ENCODE peak calls at places on chromosomes 12 and 14, in five cellular contexts. One of them, this sample, is unnamed.

GRCh38 chr12:77968571-77968970 is 137.9 kb downstream of the NAV3 start:
- DNase-seq in HepG2: no peak
- DNase-seq in H1: no peak
- DNase-seq in GM12878: no peak
- DNase-seq in HCT116: no peak
- DNase-seq in this sample: no peak

GRCh38 chr14:65847065-65847847 is 434.7 kb downstream of the FUT8 start:
- DNase-seq in HCT116: no peak
- DNase-seq in H1: no peak
- DNase-seq in GM12878: peak
- DNase-seq in HepG2: no peak
- DNase-seq in this sample: peak

GRCh38 chr14:80634106-80634758 is 307.3 kb downstream of the CEP128 start:
- DNase-seq in HCT116: no peak
- DNase-seq in HepG2: no peak
- DNase-seq in GM12878: no peak
- DNase-seq in H1: no peak
- DNase-seq in this sample: no peak

GRCh38 chr14:75184447-75184846 is 8.0 kb upstream of the TMED10 start:
- DNase-seq in HepG2: no peak
- DNase-seq in HCT116: no peak
- DNase-seq in H1: no peak
- DNase-seq in GM12878: peak
- DNase-seq in this sample: no peak

GRCh38 chr14:77238996-77239395 is 32.0 kb downstream of the NGB start:
- DNase-seq in GM12878: no peak
- DNase-seq in HCT116: no peak
- DNase-seq in HepG2: no peak
- DNase-seq in H1: no peak
- DNase-seq in this sample: peak

GRCh38 chr14:77037886-77038511 is 9.5 kb upstream of the IRF2BPL start:
- DNase-seq in H1: peak
- DNase-seq in HepG2: no peak
- DNase-seq in HCT116: no peak
- DNase-seq in GM12878: no peak
- DNase-seq in this sample: no peak

GRCh38 chr12:110135806-110136205 is 11.6 kb downstream of the IFT81 start:
- DNase-seq in H1: no peak
- DNase-seq in HCT116: no peak
- DNase-seq in GM12878: no peak
- DNase-seq in HepG2: no peak
- DNase-seq in this sample: no peak

GRCh38 chr12:14326699-14327098 is 38.8 kb upstream of the ATF7IP start:
- DNase-seq in H1: no peak
- DNase-seq in HepG2: no peak
- DNase-seq in HCT116: no peak
- DNase-seq in GM12878: no peak
- DNase-seq in this sample: no peak

GRCh38 chr14:60722163-60722835 is 1.9 kb downstream of the SIX4 start:
- DNase-seq in HepG2: peak
- DNase-seq in H1: peak
- DNase-seq in HCT116: no peak
- DNase-seq in GM12878: no peak
- DNase-seq in this sample: peak

GRCh38 chr12:80716711-80717469 is at the start of gene MYF5:
- DNase-seq in GM12878: no peak
- DNase-seq in HCT116: no peak
- DNase-seq in HepG2: no peak
- DNase-seq in H1: no peak
- DNase-seq in this sample: no peak

GRCh38 chr14:49870908-49871307 is 18.3 kb upstream of the NEMF start:
- DNase-seq in HCT116: no peak
- DNase-seq in H1: no peak
- DNase-seq in GM12878: no peak
- DNase-seq in HepG2: no peak
- DNase-seq in this sample: no peak

GRCh38 chr12:104154806-104155205 is 16.8 kb upstream of the NFYB start:
- DNase-seq in H1: no peak
- DNase-seq in HepG2: no peak
- DNase-seq in HCT116: no peak
- DNase-seq in GM12878: no peak
- DNase-seq in this sample: no peak

GRCh38 chr14:92340938-92341337 is 18.0 kb downstream of the SLC24A4 start:
- DNase-seq in GM12878: no peak
- DNase-seq in H1: no peak
- DNase-seq in HepG2: no peak
- DNase-seq in HCT116: no peak
- DNase-seq in this sample: no peak

GRCh38 chr14:102692334-102692733 is 84.9 kb upstream of the TRAF3 start:
- DNase-seq in HCT116: no peak
- DNase-seq in H1: no peak
- DNase-seq in HepG2: no peak
- DNase-seq in GM12878: no peak
- DNase-seq in this sample: no peak

GRCh38 chr14:54366726-54367707 is 29.8 kb upstream of the CDKN3 start:
- DNase-seq in H1: peak
- DNase-seq in HCT116: peak
- DNase-seq in HepG2: peak
- DNase-seq in GM12878: no peak
- DNase-seq in this sample: peak

GRCh38 chr12:52826611-52827498 is 7.3 kb downstream of the KRT79 start:
- DNase-seq in GM12878: no peak
- DNase-seq in H1: no peak
- DNase-seq in HCT116: no peak
- DNase-seq in HepG2: peak
- DNase-seq in this sample: no peak

GRCh38 chr14:72869407-72870329 is 24.2 kb downstream of the DPF3 start:
- DNase-seq in GM12878: no peak
- DNase-seq in HepG2: no peak
- DNase-seq in H1: no peak
- DNase-seq in HCT116: no peak
- DNase-seq in this sample: peak

GRCh38 chr12:3607039-3607719 is 116.2 kb downstream of the PRMT8 start:
- DNase-seq in HepG2: no peak
- DNase-seq in HCT116: no peak
- DNase-seq in GM12878: no peak
- DNase-seq in H1: no peak
- DNase-seq in this sample: no peak

GRCh38 chr12:101490286-101490920 is 15.3 kb downstream of the SPIC start:
- DNase-seq in GM12878: no peak
- DNase-seq in HCT116: peak
- DNase-seq in H1: peak
- DNase-seq in HepG2: peak
- DNase-seq in this sample: peak

GRCh38 chr14:54763761-54764160 is 138.9 kb downstream of the GCH1 start:
- DNase-seq in H1: no peak
- DNase-seq in HepG2: no peak
- DNase-seq in HCT116: no peak
- DNase-seq in GM12878: no peak
- DNase-seq in this sample: no peak

GRCh38 chr14:55938249-55938791 is 179.9 kb upstream of the PELI2 start:
- DNase-seq in GM12878: no peak
- DNase-seq in HCT116: no peak
- DNase-seq in H1: no peak
- DNase-seq in HepG2: no peak
- DNase-seq in this sample: no peak

GRCh38 chr12:124453419-124454351 is 113.7 kb downstream of the NCOR2 start:
- DNase-seq in HepG2: no peak
- DNase-seq in H1: no peak
- DNase-seq in HCT116: peak
- DNase-seq in GM12878: peak
- DNase-seq in this sample: no peak

GRCh38 chr12:62933220-62933870 is 1.6 kb downstream of the PPM1H start:
- DNase-seq in HepG2: peak
- DNase-seq in GM12878: no peak
- DNase-seq in H1: peak
- DNase-seq in HCT116: no peak
- DNase-seq in this sample: peak

GRCh38 chr12:643478-644292 is 19.6 kb downstream of the NINJ2 start:
- DNase-seq in GM12878: no peak
- DNase-seq in HCT116: no peak
- DNase-seq in H1: no peak
- DNase-seq in HepG2: no peak
- DNase-seq in this sample: peak

GRCh38 chr12:57889541-57889989 is 43.0 kb upstream of the CTDSP2 start:
- DNase-seq in HCT116: no peak
- DNase-seq in HepG2: no peak
- DNase-seq in H1: no peak
- DNase-seq in GM12878: no peak
- DNase-seq in this sample: no peak

GRCh38 chr12:82730832-82731497 is 44.3 kb downstream of the TMTC2 start:
- DNase-seq in HepG2: peak
- DNase-seq in HCT116: no peak
- DNase-seq in H1: no peak
- DNase-seq in GM12878: no peak
- DNase-seq in this sample: no peak

GRCh38 chr12:12823811-12824210 is 10.7 kb downstream of the DDX47 start:
- DNase-seq in HepG2: no peak
- DNase-seq in H1: no peak
- DNase-seq in HCT116: no peak
- DNase-seq in GM12878: no peak
- DNase-seq in this sample: no peak

DNA sequence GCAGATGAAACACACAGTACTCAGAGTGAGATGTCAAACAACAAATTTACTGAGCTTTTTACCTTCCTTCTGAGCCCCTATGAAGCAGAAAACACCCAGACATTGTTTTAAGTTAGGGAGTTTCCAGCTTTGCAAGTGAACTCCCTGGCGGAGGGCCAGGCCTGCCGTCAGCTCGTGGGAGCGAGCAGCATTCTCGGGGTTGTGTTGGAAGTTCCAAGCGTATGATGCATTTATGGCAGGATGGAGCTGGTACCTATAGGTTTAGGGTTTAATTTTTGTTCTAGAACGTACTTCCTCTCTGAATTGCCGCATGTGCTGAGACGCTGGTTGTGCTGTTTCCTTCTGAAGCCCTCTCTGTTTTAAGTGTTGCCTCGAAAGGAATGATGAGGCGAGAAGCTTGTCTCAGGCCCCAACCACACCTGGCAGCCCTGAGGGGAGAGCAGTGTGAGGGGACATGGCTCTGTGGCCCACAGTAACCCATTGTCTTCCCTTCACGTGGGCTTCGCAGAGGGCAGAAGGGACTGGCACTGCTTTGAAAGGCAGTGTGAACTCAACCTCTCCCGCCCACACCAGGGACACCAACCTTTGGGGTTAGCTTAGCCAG is 76.6 kb downstream of the SSPN start:
- DNase-seq in GM12878: peak
- DNase-seq in H1: no peak
- DNase-seq in HepG2: no peak
- DNase-seq in HCT116: no peak
- DNase-seq in this sample: peak
- TF ChIP-seq SRF in GM12878: no peak
- TF ChIP-seq SRF in H1: no peak
- TF ChIP-seq SRF in HepG2: no peak
- TF ChIP-seq SRF in HCT116: no peak
- TF ChIP-seq SRF in this sample: no peak

DNA sequence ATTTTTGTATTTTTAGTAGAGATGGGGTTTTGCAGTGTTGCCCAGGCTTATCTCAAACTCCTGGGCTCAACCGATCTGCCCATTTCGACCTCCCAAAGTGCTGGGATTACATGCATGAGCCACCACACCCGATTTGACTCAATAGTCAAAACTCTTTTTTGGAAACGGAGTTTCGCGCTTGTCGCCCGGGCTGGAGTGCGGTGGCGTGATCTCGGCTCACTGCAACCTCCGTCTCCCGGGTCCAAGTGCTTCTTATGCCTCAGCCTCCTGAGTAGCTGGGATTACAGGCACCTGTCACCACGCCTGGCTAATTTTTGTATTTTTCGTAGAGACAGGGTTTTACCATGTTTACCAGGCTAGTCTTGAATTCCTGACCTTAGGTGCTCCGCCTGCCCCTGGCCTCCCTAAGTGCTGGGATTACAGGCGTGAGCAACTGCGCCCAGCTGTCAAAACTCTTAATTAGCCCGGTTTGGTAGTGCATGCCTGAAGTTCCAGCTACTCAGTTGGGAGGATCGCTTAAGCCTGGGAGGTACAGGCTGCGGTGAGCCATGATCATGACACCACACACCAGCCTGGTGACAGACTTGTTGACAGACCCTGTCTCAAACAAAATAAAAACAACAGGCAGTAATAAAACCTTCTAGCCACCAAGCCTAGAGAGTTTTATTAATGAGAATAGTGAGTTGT is 12.4 kb downstream of the MED21 start:
- DNase-seq in GM12878: no peak
- DNase-seq in HCT116: no peak
- DNase-seq in H1: no peak
- DNase-seq in HepG2: no peak
- DNase-seq in this sample: no peak
- TF ChIP-seq SRF in GM12878: no peak
- TF ChIP-seq SRF in HCT116: no peak
- TF ChIP-seq SRF in H1: no peak
- TF ChIP-seq SRF in HepG2: no peak
- TF ChIP-seq SRF in this sample: no peak

GRCh38 chr12:94845110-94845509 is 158.4 kb downstream of the NDUFA12 start:
- DNase-seq in HepG2: no peak
- DNase-seq in GM12878: no peak
- DNase-seq in H1: no peak
- DNase-seq in HCT116: no peak
- DNase-seq in this sample: no peak

GRCh38 chr12:94841904-94842610 is 161.4 kb downstream of the NDUFA12 start:
- DNase-seq in HCT116: no peak
- DNase-seq in HepG2: no peak
- DNase-seq in GM12878: no peak
- DNase-seq in H1: no peak
- DNase-seq in this sample: no peak

GRCh38 chr12:94848966-94849365 is 154.5 kb downstream of the NDUFA12 start:
- DNase-seq in H1: no peak
- DNase-seq in HepG2: no peak
- DNase-seq in GM12878: no peak
- DNase-seq in HCT116: no peak
- DNase-seq in this sample: no peak

GRCh38 chr12:94841171-94841570 is 162.3 kb downstream of the NDUFA12 start:
- DNase-seq in HCT116: no peak
- DNase-seq in H1: no peak
- DNase-seq in HepG2: no peak
- DNase-seq in GM12878: no peak
- DNase-seq in this sample: no peak

DNA sequence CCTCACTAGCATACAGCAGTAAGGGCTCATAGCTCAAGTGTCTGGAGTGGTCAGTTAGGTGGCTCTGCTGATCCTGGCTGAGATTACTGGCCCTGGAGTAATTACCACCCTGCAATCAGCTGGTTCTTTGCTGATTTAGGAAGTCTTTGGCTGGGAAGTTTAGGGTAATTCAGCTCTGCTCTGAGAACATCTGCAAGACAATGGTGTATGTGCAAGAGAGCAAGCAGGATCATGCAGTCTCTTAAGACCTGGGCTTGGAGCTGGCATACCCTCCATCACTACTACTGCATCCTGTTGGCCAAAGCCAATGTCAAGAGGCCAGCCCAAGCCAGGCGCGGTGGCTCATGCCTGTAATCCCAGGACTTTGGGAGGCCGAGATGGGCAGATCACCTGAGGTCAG is 159.0 kb downstream of the NDUFA12 start:
- DNase-seq in H1: no peak
- DNase-seq in HCT116: no peak
- DNase-seq in GM12878: no peak
- DNase-seq in HepG2: no peak
- DNase-seq in this sample: no peak
- TF ChIP-seq SRF in H1: no peak
- TF ChIP-seq SRF in HCT116: no peak
- TF ChIP-seq SRF in GM12878: no peak
- TF ChIP-seq SRF in HepG2: no peak
- TF ChIP-seq SRF in this sample: no peak

GRCh38 chr14:100684961-100685360 is 41.7 kb upstream of the DLK1 start:
- DNase-seq in H1: no peak
- DNase-seq in HepG2: no peak
- DNase-seq in GM12878: no peak
- DNase-seq in HCT116: no peak
- DNase-seq in this sample: no peak
- TF ChIP-seq SRF in H1: no peak
- TF ChIP-seq SRF in HepG2: no peak
- TF ChIP-seq SRF in GM12878: no peak
- TF ChIP-seq SRF in HCT116: no peak
- TF ChIP-seq SRF in this sample: no peak

This sample was measured in K562.